ENCODE peak calls at places on chromosomes 7 and 10, in ten cellular contexts. N, X, D, S, L, J, T, P, H and Q are unnamed samples.

GRCh38 chr10:93495654-93496321 is 624 bp upstream of the CEP55 start:
- DNase-seq in N (peak), X (peak), D (no peak), S (no peak), L (peak), J (peak), T (no peak), P (peak), H (no peak), Q (no peak)

GRCh38 chr10:133249094-133249780 is 11.6 kb downstream of the VENTX start:
- DNase-seq in N (no peak), X (no peak), D (no peak), S (no peak), L (no peak), J (no peak), T (no peak), P (no peak), H (no peak), Q (no peak)

GRCh38 chr7:157566631-157567006 is 229.8 kb downstream of the DNAJB6 start:
- DNase-seq in N (no peak), X (no peak), D (no peak), S (no peak), L (no peak), J (no peak), T (no peak), P (no peak), H (no peak), Q (no peak)

GRCh38 chr7:26620352-26620751 is 244.0 kb downstream of the SKAP2 start:
- DNase-seq in N (peak), X (no peak), D (no peak), S (no peak), L (no peak), J (no peak), T (peak), P (peak), H (no peak), Q (peak)

GRCh38 chr7:31129067-31129466 is 77.0 kb downstream of the ADCYAP1R1 start:
- DNase-seq in N (peak), X (no peak), D (no peak), S (no peak), L (no peak), J (no peak), T (no peak), P (no peak), H (no peak), Q (no peak)

GRCh38 chr10:91694170-91694794 is 61.4 kb upstream of the PPP1R3C start:
- DNase-seq in N (peak), X (peak), D (no peak), S (no peak), L (peak), J (no peak), T (no peak), P (peak), H (no peak), Q (no peak)

GRCh38 chr7:140596751-140597424 is 43.7 kb downstream of the DENND2A start:
- DNase-seq in N (no peak), X (no peak), D (no peak), S (no peak), L (peak), J (no peak), T (no peak), P (no peak), H (no peak), Q (no peak)

GRCh38 chr10:129042747-129043146 is 424.3 kb upstream of the MGMT start:
- DNase-seq in N (no peak), X (no peak), D (no peak), S (no peak), L (no peak), J (no peak), T (no peak), P (no peak), H (no peak), Q (no peak)

GRCh38 chr7:47999413-47999812 is 20.0 kb upstream of the HUS1 start:
- DNase-seq in N (no peak), X (no peak), D (no peak), S (no peak), L (no peak), J (no peak), T (no peak), P (no peak), H (no peak), Q (no peak)